ENCODE peak calls at places on chromosomes 5 and 9, in four cellular contexts. One of them, this sample, is unnamed. For H3K4me1, the result is how much of the 10 kb centered on the place peaks cover.

GRCh38 chr5:88657166-88657565 is 225.8 kb downstream of the MEF2C start:
- DNase-seq in tibial artery: no peak
- DNase-seq in PC-3: no peak
- DNase-seq in endodermal cell: no peak
- DNase-seq in this sample: no peak

GRCh38 chr5:154523104-154523503 is 45.1 kb upstream of the HAND1 start:
- DNase-seq in tibial artery: peak
- DNase-seq in PC-3: no peak
- DNase-seq in endodermal cell: peak
- DNase-seq in this sample: no peak

GRCh38 chr5:173835131-173835530 is 53.0 kb upstream of the CPEB4 start:
- DNase-seq in tibial artery: no peak
- DNase-seq in PC-3: no peak
- DNase-seq in endodermal cell: no peak
- DNase-seq in this sample: no peak

GRCh38 chr9:107059215-107059614 is 196.2 kb downstream of the ZNF462 start:
- DNase-seq in tibial artery: no peak
- DNase-seq in PC-3: no peak
- DNase-seq in endodermal cell: no peak
- DNase-seq in this sample: no peak

GRCh38 chr9:70159630-70160029 is 99.1 kb upstream of the SMC5 start:
- DNase-seq in tibial artery: no peak
- DNase-seq in PC-3: peak
- DNase-seq in endodermal cell: no peak
- DNase-seq in this sample: no peak

GRCh38 chr5:149714877-149715502 is 15.1 kb upstream of the PPARGC1B start:
- DNase-seq in tibial artery: no peak
- DNase-seq in PC-3: no peak
- DNase-seq in endodermal cell: no peak
- DNase-seq in this sample: no peak

GRCh38 chr5:109199294-109199693 is 210.5 kb downstream of the PJA2 start:
- DNase-seq in tibial artery: no peak
- DNase-seq in PC-3: no peak
- DNase-seq in endodermal cell: no peak
- DNase-seq in this sample: no peak

GRCh38 chr5:128315671-128316070 is 222.4 kb downstream of the FBN2 start:
- DNase-seq in tibial artery: no peak
- DNase-seq in PC-3: peak
- DNase-seq in endodermal cell: no peak
- DNase-seq in this sample: no peak

GRCh38 chr5:146890733-146891440 is 12.3 kb upstream of the PPP2R2B start:
- DNase-seq in tibial artery: no peak
- DNase-seq in PC-3: no peak
- DNase-seq in endodermal cell: no peak
- DNase-seq in this sample: no peak

GRCh38 chr5:10760033-10760975 is 730 bp downstream of the DAP start:
- DNase-seq in tibial artery: no peak
- DNase-seq in PC-3: peak
- DNase-seq in endodermal cell: peak
- DNase-seq in this sample: no peak

GRCh38 chr9:96122756-96123155 is 179.2 kb downstream of the HSD17B3 start:
- DNase-seq in tibial artery: no peak
- DNase-seq in PC-3: no peak
- DNase-seq in endodermal cell: no peak
- DNase-seq in this sample: no peak

GRCh38 chr5:24110019-24110615 is 534.7 kb downstream of the CDH10 start:
- DNase-seq in tibial artery: no peak
- DNase-seq in PC-3: peak
- DNase-seq in endodermal cell: no peak
- DNase-seq in this sample: no peak

GRCh38 chr5:141869514-141869913 is 8.7 kb downstream of the PCDH1 start:
- DNase-seq in tibial artery: peak
- DNase-seq in PC-3: no peak
- DNase-seq in endodermal cell: peak
- DNase-seq in this sample: no peak

GRCh38 chr5:160385496-160385895 is 14.4 kb downstream of the FAM200C start:
- DNase-seq in tibial artery: no peak
- DNase-seq in PC-3: no peak
- DNase-seq in endodermal cell: no peak
- DNase-seq in this sample: no peak

GRCh38 chr5:27472000-27472763 is 433.8 kb upstream of the CDH9 start:
- DNase-seq in tibial artery: no peak
- DNase-seq in PC-3: no peak
- DNase-seq in endodermal cell: peak
- DNase-seq in this sample: no peak

GRCh38 chr5:194102-194501 is 2.8 kb downstream of the LRRC14B start:
- DNase-seq in tibial artery: peak
- DNase-seq in PC-3: no peak
- DNase-seq in endodermal cell: no peak
- DNase-seq in this sample: peak

GRCh38 chr5:163453705-163454104 is 6.2 kb downstream of the NUDCD2 start:
- DNase-seq in tibial artery: no peak
- DNase-seq in PC-3: no peak
- DNase-seq in endodermal cell: no peak
- DNase-seq in this sample: no peak

GRCh38 chr5:157963244-157963643 is 104.3 kb upstream of the CLINT1 start:
- DNase-seq in tibial artery: no peak
- DNase-seq in PC-3: no peak
- DNase-seq in endodermal cell: no peak
- DNase-seq in this sample: no peak

GRCh38 chr5:13218518-13218917 is 726.0 kb downstream of the DNAH5 start:
- DNase-seq in tibial artery: no peak
- DNase-seq in PC-3: peak
- DNase-seq in endodermal cell: peak
- DNase-seq in this sample: no peak

GRCh38 chr5:130514984-130515690 is 610.9 kb downstream of the CHSY3 start:
- DNase-seq in tibial artery: no peak
- DNase-seq in PC-3: peak
- DNase-seq in endodermal cell: no peak
- DNase-seq in this sample: no peak

GRCh38 chr9:100848731-100849130 is 179.8 kb upstream of the PLPPR1 start:
- DNase-seq in tibial artery: no peak
- DNase-seq in PC-3: no peak
- DNase-seq in endodermal cell: no peak
- DNase-seq in this sample: no peak

GRCh38 chr9:121889990-121890563 is 203.0 kb downstream of the TTLL11 start:
- DNase-seq in tibial artery: no peak
- DNase-seq in PC-3: peak
- DNase-seq in endodermal cell: no peak
- DNase-seq in this sample: no peak

GRCh38 chr9:2761424-2761823 is 44.1 kb downstream of the KCNV2 start:
- DNase-seq in tibial artery: no peak
- DNase-seq in PC-3: no peak
- DNase-seq in endodermal cell: no peak
- DNase-seq in this sample: no peak

GRCh38 chr9:95381243-95381642 is 63.7 kb upstream of the FANCC start:
- DNase-seq in tibial artery: no peak
- DNase-seq in PC-3: peak
- DNase-seq in endodermal cell: no peak
- DNase-seq in this sample: no peak

GRCh38 chr5:96742519-96742918 is 65.2 kb downstream of the ERAP1 start:
- DNase-seq in tibial artery: no peak
- DNase-seq in PC-3: no peak
- DNase-seq in endodermal cell: no peak
- DNase-seq in this sample: no peak

GRCh38 chr5:136453986-136454758 is 88.8 kb upstream of the TRPC7 start:
- DNase-seq in tibial artery: no peak
- DNase-seq in PC-3: no peak
- DNase-seq in endodermal cell: peak
- DNase-seq in this sample: no peak

GRCh38 chr5:4511996-4512656 is 628.0 kb upstream of the ADAMTS16 start:
- DNase-seq in tibial artery: no peak
- DNase-seq in PC-3: peak
- DNase-seq in endodermal cell: peak
- DNase-seq in this sample: peak

GRCh38 chr9:81031422-81032029 is 657.8 kb downstream of the TLE1 start:
- DNase-seq in tibial artery: no peak
- DNase-seq in PC-3: no peak
- DNase-seq in endodermal cell: peak
- DNase-seq in this sample: no peak

GRCh38 chr9:132721661-132722060 is 51.4 kb downstream of the GTF3C4 start:
- DNase-seq in tibial artery: peak
- DNase-seq in PC-3: no peak
- DNase-seq in endodermal cell: no peak
- DNase-seq in this sample: no peak

GRCh38 chr5:177473461-177473991 is at the start of gene DBN1:
- DNase-seq in tibial artery: peak
- DNase-seq in PC-3: peak
- DNase-seq in endodermal cell: peak
- DNase-seq in this sample: peak

GRCh38 chr5:96402500-96402899 is 30.5 kb downstream of the PCSK1 start:
- DNase-seq in tibial artery: no peak
- DNase-seq in PC-3: no peak
- DNase-seq in endodermal cell: no peak
- DNase-seq in this sample: no peak

GRCh38 chr5:160516696-160517530 is 95.3 kb downstream of the PTTG1 start:
- DNase-seq in tibial artery: no peak
- DNase-seq in PC-3: peak
- DNase-seq in endodermal cell: peak
- DNase-seq in this sample: no peak

GRCh38 chr5:150256416-150257064 is 33.0 kb downstream of the CAMK2A start:
- DNase-seq in tibial artery: no peak
- DNase-seq in PC-3: no peak
- DNase-seq in endodermal cell: peak
- DNase-seq in this sample: no peak

GRCh38 chr9:134364391-134365114 is 38.3 kb downstream of the RXRA start:
- DNase-seq in tibial artery: no peak
- DNase-seq in PC-3: no peak
- DNase-seq in endodermal cell: no peak
- DNase-seq in this sample: no peak

GRCh38 chr9:134366223-134367031 is 40.2 kb downstream of the RXRA start:
- DNase-seq in tibial artery: peak
- DNase-seq in PC-3: peak
- DNase-seq in endodermal cell: no peak
- DNase-seq in this sample: peak

GRCh38 chr9:134365791-134366222 is 39.6 kb downstream of the RXRA start:
- DNase-seq in tibial artery: peak
- DNase-seq in PC-3: no peak
- DNase-seq in endodermal cell: no peak
- DNase-seq in this sample: peak

GRCh38 chr9:134363450-134363849 is 37.2 kb downstream of the RXRA start:
- DNase-seq in tibial artery: no peak
- DNase-seq in PC-3: no peak
- DNase-seq in endodermal cell: no peak
- DNase-seq in this sample: no peak

DNA sequence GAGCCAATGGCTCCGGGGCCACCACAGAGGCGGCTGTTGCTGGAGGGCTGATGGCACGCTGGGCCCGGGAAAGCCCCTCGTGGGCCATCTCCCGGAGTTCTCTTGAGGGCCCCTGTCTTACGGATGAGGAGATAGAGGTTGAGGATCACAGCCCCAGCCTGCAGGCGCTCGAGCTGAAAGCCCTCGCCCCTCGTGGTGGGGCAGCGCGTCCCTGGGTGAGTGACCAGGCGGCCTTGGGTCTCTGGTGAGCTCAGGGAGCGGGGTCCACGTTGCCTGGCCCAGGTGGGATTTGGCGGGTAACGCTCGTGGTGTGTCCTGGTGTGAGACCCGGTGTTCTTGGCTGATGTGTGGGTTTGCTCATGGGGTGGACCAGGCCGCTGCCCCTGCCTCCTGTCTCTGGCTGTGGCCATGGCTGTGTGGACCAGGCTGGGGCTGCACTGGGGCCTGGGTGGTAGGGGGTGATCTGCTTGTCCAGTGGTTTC is 38.9 kb downstream of the RXRA start:
- DNase-seq in tibial artery: no peak
- DNase-seq in PC-3: no peak
- DNase-seq in endodermal cell: no peak
- DNase-seq in this sample: no peak
- H3K27ac ChIP-seq in tibial artery: peak
- H3K27ac ChIP-seq in PC-3: no peak
- H3K27ac ChIP-seq in endodermal cell: peak
- H3K27ac ChIP-seq in this sample: no peak

DNA sequence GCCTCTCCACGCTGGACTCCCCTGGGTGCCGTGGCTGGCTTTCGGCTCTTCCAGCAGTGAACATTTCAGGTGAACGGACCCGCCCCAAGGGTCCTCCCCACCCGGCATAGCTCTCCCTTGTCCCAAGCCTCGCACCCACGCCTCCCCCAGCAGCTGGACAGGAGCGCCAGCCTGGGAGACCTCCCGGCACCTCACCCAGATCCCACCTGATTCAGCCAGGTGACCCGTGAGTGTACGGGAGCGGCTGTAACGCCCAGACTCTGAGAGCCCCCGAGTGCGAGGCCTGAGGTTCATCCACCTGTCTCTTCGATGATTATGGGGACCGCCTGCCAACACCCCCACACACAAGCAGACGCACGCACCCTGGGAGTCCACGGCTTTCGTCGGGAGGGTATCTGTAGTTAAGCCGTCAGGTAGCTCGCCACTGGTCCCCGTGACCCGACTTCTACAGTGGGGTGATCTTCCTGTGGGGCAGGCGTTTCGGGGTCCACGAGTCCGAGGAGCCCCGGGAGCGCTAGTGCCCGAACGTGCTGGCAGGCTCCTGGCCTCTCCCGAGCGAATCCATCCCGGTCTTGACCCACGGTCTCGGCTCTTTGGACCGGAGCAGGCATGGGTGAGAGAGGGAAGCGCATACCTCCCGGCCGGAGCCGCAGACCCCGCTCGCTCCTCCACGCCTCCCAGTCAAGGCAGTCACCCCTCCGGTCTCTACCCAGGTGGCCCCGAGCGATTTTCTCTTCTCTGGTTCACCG is 14.9 kb downstream of the TRIM7 start:
- DNase-seq in tibial artery: peak
- DNase-seq in PC-3: no peak
- DNase-seq in endodermal cell: peak
- DNase-seq in this sample: no peak
- H3K4me1 ChIP-seq in tibial artery: under half
- H3K4me1 ChIP-seq in PC-3: under half
- H3K4me1 ChIP-seq in endodermal cell: under half
- H3K4me1 ChIP-seq in this sample: under half

GRCh38 chr9:14313378-14313940 is 482 bp downstream of the NFIB start:
- DNase-seq in tibial artery: no peak
- DNase-seq in PC-3: peak
- DNase-seq in endodermal cell: peak
- DNase-seq in this sample: no peak
- H3K4me3 ChIP-seq in tibial artery: peak
- H3K4me3 ChIP-seq in PC-3: peak
- H3K4me3 ChIP-seq in endodermal cell: peak
- H3K4me3 ChIP-seq in this sample: peak

GRCh38 chr5:139850423-139851016 is 54.9 kb downstream of the PSD2 start:
- DNase-seq in tibial artery: peak
- DNase-seq in PC-3: no peak
- DNase-seq in endodermal cell: no peak
- DNase-seq in this sample: no peak
- H3K27ac ChIP-seq in tibial artery: no peak
- H3K27ac ChIP-seq in PC-3: no peak
- H3K27ac ChIP-seq in endodermal cell: no peak
- H3K27ac ChIP-seq in this sample: no peak

GRCh38 chr5:179615203-179615602 is 8.3 kb downstream of the HNRNPH1 start:
- DNase-seq in tibial artery: peak
- DNase-seq in PC-3: no peak
- DNase-seq in endodermal cell: no peak
- DNase-seq in this sample: no peak
- H3K4me1 ChIP-seq in tibial artery: under half
- H3K4me1 ChIP-seq in PC-3: under half
- H3K4me1 ChIP-seq in endodermal cell: under half
- H3K4me1 ChIP-seq in this sample: half or more